ENCODE peak calls at places on chromosome 2, in ten cellular contexts. F, Z, X, S, C, G, P, L, R and V are unnamed samples.

GRCh38 chr2:127422631-127423475 is 4.6 kb downstream of the PROC start:
- DNase-seq in F (no peak), Z (peak), X (no peak), S (peak), C (no peak), G (peak), P (peak), L (no peak), R (no peak), V (peak)

GRCh38 chr2:195520671-195521155 is 136.3 kb upstream of the SLC39A10 start:
- DNase-seq in F (peak), Z (peak), X (no peak), S (peak), C (no peak), G (no peak), P (no peak), L (no peak), R (peak), V (no peak)

GRCh38 chr2:38978504-38978903 is 88.8 kb downstream of the ARHGEF33 start:
- DNase-seq in F (no peak), Z (no peak), X (no peak), S (no peak), C (no peak), G (no peak), P (no peak), L (no peak), R (no peak), V (no peak)

GRCh38 chr2:227460079-227460485 is 11.9 kb upstream of the AGFG1 start:
- DNase-seq in F (peak), Z (no peak), X (no peak), S (no peak), C (no peak), G (peak), P (no peak), L (no peak), R (peak), V (no peak)

GRCh38 chr2:133760366-133760765 is 192.1 kb upstream of the NCKAP5 start:
- DNase-seq in F (peak), Z (no peak), X (no peak), S (no peak), C (no peak), G (no peak), P (no peak), L (no peak), R (no peak), V (no peak)

GRCh38 chr2:240991378-240992263 is 6.8 kb upstream of the SNED1 start:
- DNase-seq in F (peak), Z (no peak), X (peak), S (peak), C (no peak), G (peak), P (peak), L (no peak), R (peak), V (no peak)

GRCh38 chr2:112621792-112622527 is 23.8 kb upstream of the SLC20A1 start:
- DNase-seq in F (peak), Z (no peak), X (no peak), S (no peak), C (no peak), G (no peak), P (no peak), L (no peak), R (no peak), V (no peak)

GRCh38 chr2:241692448-241692847 is 5.8 kb upstream of the DTYMK start:
- DNase-seq in F (peak), Z (no peak), X (no peak), S (no peak), C (no peak), G (no peak), P (no peak), L (no peak), R (peak), V (no peak)

GRCh38 chr2:225041210-225041870 is 928 bp downstream of the DOCK10 start:
- DNase-seq in F (peak), Z (no peak), X (no peak), S (peak), C (no peak), G (peak), P (no peak), L (peak), R (peak), V (no peak)

GRCh38 chr2:96631804-96632435 is 6.2 kb downstream of the KANSL3 start:
- DNase-seq in F (peak), Z (no peak), X (no peak), S (no peak), C (no peak), G (no peak), P (no peak), L (no peak), R (peak), V (no peak)

GRCh38 chr2:18500333-18500732 is 60.1 kb downstream of the RDH14 start:
- DNase-seq in F (peak), Z (no peak), X (no peak), S (no peak), C (no peak), G (no peak), P (no peak), L (no peak), R (no peak), V (no peak)

GRCh38 chr2:95305341-95306058 is 8.4 kb downstream of the KCNIP3 start:
- DNase-seq in F (no peak), Z (no peak), X (no peak), S (no peak), C (no peak), G (no peak), P (no peak), L (no peak), R (peak), V (no peak)

GRCh38 chr2:121071058-121071504 is 213.9 kb downstream of the TFCP2L1 start:
- DNase-seq in F (peak), Z (peak), X (peak), S (peak), C (no peak), G (peak), P (peak), L (peak), R (peak), V (peak)

GRCh38 chr2:127100261-127101047 is 6.5 kb downstream of the BIN1 start:
- DNase-seq in F (peak), Z (no peak), X (no peak), S (peak), C (no peak), G (no peak), P (no peak), L (no peak), R (peak), V (no peak)

GRCh38 chr2:111673526-111673925 is 210.5 kb downstream of the ANAPC1 start:
- DNase-seq in F (no peak), Z (peak), X (no peak), S (no peak), C (no peak), G (no peak), P (no peak), L (no peak), R (no peak), V (no peak)

GRCh38 chr2:95262896-95263542 is 11.2 kb upstream of the PROM2 start:
- DNase-seq in F (no peak), Z (no peak), X (no peak), S (no peak), C (no peak), G (no peak), P (no peak), L (no peak), R (no peak), V (no peak)

GRCh38 chr2:127891806-127892205 is 6.0 kb upstream of the AMMECR1L start:
- DNase-seq in F (peak), Z (no peak), X (no peak), S (peak), C (no peak), G (no peak), P (peak), L (no peak), R (no peak), V (no peak)

GRCh38 chr2:29632018-29632417 is 289.4 kb downstream of the ALK start:
- DNase-seq in F (peak), Z (no peak), X (no peak), S (no peak), C (no peak), G (no peak), P (no peak), L (no peak), R (peak), V (no peak)

GRCh38 chr2:62765619-62766376 is 60.3 kb downstream of the EHBP1 start:
- DNase-seq in F (peak), Z (no peak), X (no peak), S (no peak), C (no peak), G (no peak), P (no peak), L (no peak), R (no peak), V (no peak)

GRCh38 chr2:2586961-2587360 is 255.9 kb upstream of the MYT1L start:
- DNase-seq in F (no peak), Z (no peak), X (no peak), S (no peak), C (no peak), G (no peak), P (no peak), L (no peak), R (no peak), V (no peak)

GRCh38 chr2:191311-192190 is 72.3 kb downstream of the SH3YL1 start:
- DNase-seq in F (no peak), Z (no peak), X (no peak), S (no peak), C (no peak), G (no peak), P (no peak), L (no peak), R (no peak), V (no peak)

GRCh38 chr2:175605989-175606841 is 395.9 kb downstream of the LNPK start:
- DNase-seq in F (peak), Z (no peak), X (no peak), S (peak), C (peak), G (no peak), P (no peak), L (no peak), R (peak), V (no peak)

GRCh38 chr2:223944704-223945531 is at the start of gene WDFY1:
- DNase-seq in F (peak), Z (peak), X (peak), S (peak), C (peak), G (peak), P (peak), L (peak), R (peak), V (peak)

GRCh38 chr2:188322569-188323531 is 31.2 kb downstream of the GULP1 start:
- DNase-seq in F (peak), Z (no peak), X (no peak), S (no peak), C (no peak), G (no peak), P (no peak), L (no peak), R (peak), V (no peak)

GRCh38 chr2:41955641-41956040 is 92.2 kb upstream of the PKDCC start:
- DNase-seq in F (no peak), Z (no peak), X (no peak), S (no peak), C (no peak), G (no peak), P (no peak), L (no peak), R (no peak), V (no peak)

GRCh38 chr2:40220177-40220925 is 231.5 kb downstream of the SLC8A1 start:
- DNase-seq in F (no peak), Z (peak), X (no peak), S (no peak), C (no peak), G (no peak), P (no peak), L (no peak), R (peak), V (no peak)